ENCODE peak calls at places on chromosomes 1 and 21, in seven cellular contexts. L, X, B, F, P, N and K are unnamed samples.

GRCh38 chr1:245805503-245805902 is 650.7 kb downstream of the KIF26B start:
- DNase-seq in F (no peak), L (no peak), N (no peak), B (peak), P (no peak), X (no peak), K (no peak)

GRCh38 chr1:221856188-221857093 is 114.6 kb upstream of the DUSP10 start:
- DNase-seq in P (no peak), B (peak), X (peak), L (no peak), N (no peak), F (no peak), K (no peak)

GRCh38 chr1:69172003-69173000 is 395.4 kb upstream of the LRRC7 start:
- DNase-seq in B (peak), F (no peak), N (no peak), P (no peak), X (no peak), L (no peak), K (no peak)

GRCh38 chr21:38454161-38454560 is 44.1 kb downstream of the ERG start:
- DNase-seq in X (no peak), L (no peak), F (no peak), P (no peak), N (no peak), B (no peak), K (no peak)

GRCh38 chr1:109823543-109824348 is 60.0 kb upstream of the EPS8L3 start:
- DNase-seq in F (no peak), N (no peak), L (no peak), B (peak), X (peak), P (no peak), K (no peak)

GRCh38 chr1:207951652-207952051 is 40.7 kb upstream of the CD34 start:
- DNase-seq in F (no peak), N (no peak), P (no peak), B (no peak), L (no peak), X (no peak), K (no peak)

GRCh38 chr1:90579212-90579802 is 137.8 kb downstream of the BARHL2 start:
- DNase-seq in L (peak), N (peak), B (peak), X (peak), P (no peak), F (peak), K (peak)

GRCh38 chr21:33261635-33262034 is 4.5 kb upstream of the IL10RB start:
- DNase-seq in L (no peak), F (no peak), B (no peak), X (peak), N (peak), P (peak), K (no peak)

GRCh38 chr1:179883040-179883501 is 986 bp downstream of the TOR1AIP1 start:
- DNase-seq in P (no peak), X (no peak), N (no peak), L (peak), F (no peak), B (no peak), K (no peak)

GRCh38 chr1:167136191-167136614 is 42.3 kb downstream of the STYXL2 start:
- DNase-seq in N (no peak), X (peak), F (peak), L (no peak), B (peak), P (no peak), K (no peak)

GRCh38 chr1:1510912-1511532 is 940 bp upstream of the ATAD3A start:
- DNase-seq in N (no peak), P (no peak), X (no peak), L (peak), F (no peak), B (peak), K (peak)

GRCh38 chr1:51963592-51964308 is 26.8 kb downstream of the RAB3B start:
- DNase-seq in X (no peak), L (peak), P (no peak), F (no peak), N (no peak), B (no peak), K (no peak)

GRCh38 chr1:59596432-59596831 is 218.3 kb upstream of the HOOK1 start:
- DNase-seq in N (peak), F (no peak), X (peak), P (peak), L (no peak), B (peak), K (no peak)